ENCODE peak calls at places on chromosomes 16 and 17, in eight cellular contexts. One of them, this sample, is unnamed.

GRCh38 chr17:38747385-38748328 is 479 bp downstream of the PCGF2 start:
- DNase-seq in A673: peak; percentile 37
- DNase-seq in fibroblast of mammary gland: no peak
- DNase-seq in omental fat pad: no peak
- DNase-seq in HFFc6: no peak
- DNase-seq in GM06990: no peak
- DNase-seq in coronary artery: no peak
- DNase-seq in psoas muscle: peak; percentile 52
- DNase-seq in this sample: peak; percentile 23

GRCh38 chr17:7943291-7943690 is 11.3 kb downstream of the CNTROB start:
- DNase-seq in A673: no peak
- DNase-seq in fibroblast of mammary gland: no peak
- DNase-seq in omental fat pad: no peak
- DNase-seq in HFFc6: no peak
- DNase-seq in GM06990: no peak
- DNase-seq in coronary artery: no peak
- DNase-seq in psoas muscle: no peak
- DNase-seq in this sample: no peak

GRCh38 chr17:81040791-81041337 is 5.9 kb downstream of the BAIAP2 start:
- DNase-seq in A673: peak; percentile 44
- DNase-seq in fibroblast of mammary gland: peak; percentile 33
- DNase-seq in omental fat pad: no peak
- DNase-seq in HFFc6: peak; percentile 11
- DNase-seq in GM06990: no peak
- DNase-seq in coronary artery: no peak
- DNase-seq in psoas muscle: no peak
- DNase-seq in this sample: peak; percentile 60

GRCh38 chr16:57899771-57900661 is 70.9 kb downstream of the CNGB1 start:
- DNase-seq in A673: peak; percentile 79
- DNase-seq in fibroblast of mammary gland: peak; percentile 66
- DNase-seq in omental fat pad: peak; percentile 81
- DNase-seq in HFFc6: peak; percentile 40
- DNase-seq in GM06990: no peak
- DNase-seq in coronary artery: no peak
- DNase-seq in psoas muscle: peak; percentile 66
- DNase-seq in this sample: peak; percentile 88

GRCh38 chr17:48478224-48479013 is 48.4 kb upstream of the SKAP1 start:
- DNase-seq in A673: no peak
- DNase-seq in fibroblast of mammary gland: no peak
- DNase-seq in omental fat pad: no peak
- DNase-seq in HFFc6: no peak
- DNase-seq in GM06990: peak; percentile 76
- DNase-seq in coronary artery: no peak
- DNase-seq in psoas muscle: no peak
- DNase-seq in this sample: peak; percentile 62

GRCh38 chr17:13575922-13576419 is 25.8 kb downstream of the HS3ST3A1 start:
- DNase-seq in A673: no peak
- DNase-seq in fibroblast of mammary gland: peak; percentile 57
- DNase-seq in omental fat pad: no peak
- DNase-seq in HFFc6: no peak
- DNase-seq in GM06990: no peak
- DNase-seq in coronary artery: no peak
- DNase-seq in psoas muscle: no peak
- DNase-seq in this sample: no peak

GRCh38 chr16:62692685-62693084 is 656.4 kb upstream of the CDH8 start:
- DNase-seq in A673: no peak
- DNase-seq in fibroblast of mammary gland: no peak
- DNase-seq in omental fat pad: no peak
- DNase-seq in HFFc6: no peak
- DNase-seq in GM06990: peak; percentile 60
- DNase-seq in coronary artery: no peak
- DNase-seq in psoas muscle: no peak
- DNase-seq in this sample: no peak

GRCh38 chr17:59890720-59891119 is 2.0 kb downstream of the TUBD1 start:
- DNase-seq in A673: no peak
- DNase-seq in fibroblast of mammary gland: peak; percentile 56
- DNase-seq in omental fat pad: no peak
- DNase-seq in HFFc6: peak; percentile 47
- DNase-seq in GM06990: no peak
- DNase-seq in coronary artery: no peak
- DNase-seq in psoas muscle: no peak
- DNase-seq in this sample: no peak

GRCh38 chr17:67055811-67056745 is 11.7 kb downstream of the CACNG1 start:
- DNase-seq in A673: no peak
- DNase-seq in fibroblast of mammary gland: no peak
- DNase-seq in omental fat pad: no peak
- DNase-seq in HFFc6: no peak
- DNase-seq in GM06990: no peak
- DNase-seq in coronary artery: no peak
- DNase-seq in psoas muscle: no peak
- DNase-seq in this sample: no peak

GRCh38 chr17:39666601-39667261 is 1.5 kb upstream of the PNMT start:
- DNase-seq in A673: no peak
- DNase-seq in fibroblast of mammary gland: no peak
- DNase-seq in omental fat pad: no peak
- DNase-seq in HFFc6: no peak
- DNase-seq in GM06990: no peak
- DNase-seq in coronary artery: peak; percentile 85
- DNase-seq in psoas muscle: peak; percentile 73
- DNase-seq in this sample: no peak

GRCh38 chr17:45410144-45411091 is 22.3 kb downstream of the ARHGAP27 start:
- DNase-seq in A673: no peak
- DNase-seq in fibroblast of mammary gland: no peak
- DNase-seq in omental fat pad: no peak
- DNase-seq in HFFc6: no peak
- DNase-seq in GM06990: peak; percentile 69
- DNase-seq in coronary artery: no peak
- DNase-seq in psoas muscle: no peak
- DNase-seq in this sample: peak; percentile 79

GRCh38 chr17:2266045-2266864 is 37.3 kb downstream of the SMG6 start:
- DNase-seq in A673: no peak
- DNase-seq in fibroblast of mammary gland: no peak
- DNase-seq in omental fat pad: no peak
- DNase-seq in HFFc6: no peak
- DNase-seq in GM06990: peak; percentile 61
- DNase-seq in coronary artery: no peak
- DNase-seq in psoas muscle: no peak
- DNase-seq in this sample: peak; percentile 98

GRCh38 chr17:13352747-13353415 is 248.8 kb downstream of the HS3ST3A1 start:
- DNase-seq in A673: no peak
- DNase-seq in fibroblast of mammary gland: no peak
- DNase-seq in omental fat pad: no peak
- DNase-seq in HFFc6: no peak
- DNase-seq in GM06990: no peak
- DNase-seq in coronary artery: no peak
- DNase-seq in psoas muscle: no peak
- DNase-seq in this sample: no peak

GRCh38 chr17:8072339-8072726 is 15.2 kb downstream of the ALOX12B start:
- DNase-seq in A673: no peak
- DNase-seq in fibroblast of mammary gland: no peak
- DNase-seq in omental fat pad: no peak
- DNase-seq in HFFc6: no peak
- DNase-seq in GM06990: no peak
- DNase-seq in coronary artery: no peak
- DNase-seq in psoas muscle: no peak
- DNase-seq in this sample: no peak

GRCh38 chr17:8341456-8341855 is 1.8 kb downstream of the ODF4 start:
- DNase-seq in A673: no peak
- DNase-seq in fibroblast of mammary gland: no peak
- DNase-seq in omental fat pad: no peak
- DNase-seq in HFFc6: no peak
- DNase-seq in GM06990: no peak
- DNase-seq in coronary artery: no peak
- DNase-seq in psoas muscle: no peak
- DNase-seq in this sample: no peak

GRCh38 chr16:83117810-83118209 is 491.0 kb downstream of the CDH13 start:
- DNase-seq in A673: no peak
- DNase-seq in fibroblast of mammary gland: peak; percentile 18
- DNase-seq in omental fat pad: no peak
- DNase-seq in HFFc6: no peak
- DNase-seq in GM06990: no peak
- DNase-seq in coronary artery: no peak
- DNase-seq in psoas muscle: no peak
- DNase-seq in this sample: no peak

GRCh38 chr17:78414178-78415162 is 36.0 kb downstream of the PGS1 start:
- DNase-seq in A673: no peak
- DNase-seq in fibroblast of mammary gland: no peak
- DNase-seq in omental fat pad: no peak
- DNase-seq in HFFc6: no peak
- DNase-seq in GM06990: no peak
- DNase-seq in coronary artery: no peak
- DNase-seq in psoas muscle: no peak
- DNase-seq in this sample: peak; percentile 72

GRCh38 chr17:12020595-12021590 is at the start of gene MAP2K4:
- DNase-seq in A673: peak; percentile 91
- DNase-seq in fibroblast of mammary gland: peak; percentile 80
- DNase-seq in omental fat pad: peak; percentile 78
- DNase-seq in HFFc6: peak; percentile 82
- DNase-seq in GM06990: peak; percentile 92
- DNase-seq in coronary artery: peak; percentile 95
- DNase-seq in psoas muscle: peak; percentile 91
- DNase-seq in this sample: peak; percentile 90

GRCh38 chr16:87060026-87060986 is 256.9 kb downstream of the C16orf95 start:
- DNase-seq in A673: peak; percentile 30
- DNase-seq in fibroblast of mammary gland: peak; percentile 45
- DNase-seq in omental fat pad: no peak
- DNase-seq in HFFc6: peak; percentile 11
- DNase-seq in GM06990: no peak
- DNase-seq in coronary artery: peak; percentile 78
- DNase-seq in psoas muscle: no peak
- DNase-seq in this sample: no peak

GRCh38 chr17:49986396-49987289 is 8.4 kb downstream of the DLX3 start:
- DNase-seq in A673: no peak
- DNase-seq in fibroblast of mammary gland: no peak
- DNase-seq in omental fat pad: no peak
- DNase-seq in HFFc6: no peak
- DNase-seq in GM06990: no peak
- DNase-seq in coronary artery: no peak
- DNase-seq in psoas muscle: no peak
- DNase-seq in this sample: no peak

GRCh38 chr16:51095114-51095872 is 55.8 kb downstream of the SALL1 start:
- DNase-seq in A673: no peak
- DNase-seq in fibroblast of mammary gland: no peak
- DNase-seq in omental fat pad: no peak
- DNase-seq in HFFc6: no peak
- DNase-seq in GM06990: no peak
- DNase-seq in coronary artery: no peak
- DNase-seq in psoas muscle: no peak
- DNase-seq in this sample: no peak

GRCh38 chr16:78094998-78095397 is 4.5 kb upstream of the WWOX start:
- DNase-seq in A673: no peak
- DNase-seq in fibroblast of mammary gland: no peak
- DNase-seq in omental fat pad: no peak
- DNase-seq in HFFc6: no peak
- DNase-seq in GM06990: no peak
- DNase-seq in coronary artery: no peak
- DNase-seq in psoas muscle: no peak
- DNase-seq in this sample: no peak
- TF ChIP-seq CTCF in A673: no peak
- TF ChIP-seq CTCF in fibroblast of mammary gland: no peak
- TF ChIP-seq CTCF in omental fat pad: no peak
- TF ChIP-seq CTCF in HFFc6: no peak
- TF ChIP-seq CTCF in GM06990: no peak
- TF ChIP-seq CTCF in coronary artery: no peak
- TF ChIP-seq CTCF in psoas muscle: no peak
- TF ChIP-seq CTCF in this sample: no peak

DNA sequence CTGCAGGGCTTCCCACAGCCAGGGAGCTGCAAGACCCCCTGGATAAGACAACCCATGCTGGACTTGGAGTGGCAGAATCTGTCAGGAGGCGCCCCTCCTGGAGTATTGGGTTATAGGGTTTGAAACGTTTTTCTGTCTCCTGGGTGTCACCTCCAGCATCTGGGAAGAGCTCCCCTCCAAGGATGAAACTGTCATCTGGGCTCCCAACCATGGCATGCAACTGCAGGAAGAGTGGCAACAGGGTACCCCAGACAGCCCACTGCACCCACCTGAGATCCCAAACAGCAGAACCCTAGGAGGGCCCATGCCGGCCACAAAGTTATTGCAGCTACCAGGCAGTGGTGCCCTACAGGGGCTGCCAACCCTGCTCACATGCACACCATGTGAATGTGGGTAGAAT is 636 bp upstream of the GSG1L start:
- DNase-seq in A673: no peak
- DNase-seq in fibroblast of mammary gland: no peak
- DNase-seq in omental fat pad: no peak
- DNase-seq in HFFc6: no peak
- DNase-seq in GM06990: no peak
- DNase-seq in coronary artery: no peak
- DNase-seq in psoas muscle: no peak
- DNase-seq in this sample: no peak
- TF ChIP-seq CTCF in A673: no peak
- TF ChIP-seq CTCF in fibroblast of mammary gland: no peak
- TF ChIP-seq CTCF in omental fat pad: no peak
- TF ChIP-seq CTCF in HFFc6: no peak
- TF ChIP-seq CTCF in GM06990: no peak
- TF ChIP-seq CTCF in coronary artery: no peak
- TF ChIP-seq CTCF in psoas muscle: no peak
- TF ChIP-seq CTCF in this sample: no peak

DNA sequence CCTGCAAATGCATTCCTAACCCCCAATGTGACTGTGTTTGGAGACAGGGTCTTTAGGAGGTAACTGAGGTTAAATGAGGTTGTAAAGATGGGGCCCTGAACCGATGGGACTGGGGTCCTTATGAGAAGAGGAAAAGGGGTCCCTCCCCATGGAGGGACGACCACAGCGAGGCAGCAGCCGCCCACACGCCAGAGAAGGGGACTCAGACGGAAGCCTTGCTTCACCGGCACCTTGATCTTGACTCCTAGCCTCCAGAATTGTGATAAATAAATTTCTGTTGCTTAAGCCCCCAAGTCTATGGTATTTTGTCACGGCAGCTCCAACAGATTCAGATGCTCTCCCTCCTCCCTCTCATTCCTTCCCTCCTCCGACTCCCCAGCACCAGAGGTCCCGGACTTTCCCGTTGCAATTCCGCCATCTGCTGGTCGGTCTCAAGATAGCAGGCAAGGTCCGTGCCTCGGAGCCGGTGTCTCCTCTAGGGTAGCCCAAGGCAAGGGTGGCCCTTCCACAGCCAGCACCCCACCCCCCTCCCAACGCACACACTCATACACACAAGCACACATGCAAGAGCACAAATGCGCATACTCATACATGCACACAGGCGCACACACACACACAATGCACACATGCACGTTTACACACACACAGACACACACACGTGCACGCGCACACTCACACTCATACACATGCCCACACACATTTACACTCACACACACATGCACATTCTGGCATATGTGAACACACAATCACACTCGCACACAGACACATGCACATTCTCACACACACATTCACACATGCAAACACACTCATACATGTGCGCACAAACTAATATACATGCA is 23.1 kb upstream of the C16orf78 start:
- DNase-seq in A673: peak; percentile 71
- DNase-seq in fibroblast of mammary gland: peak; percentile 41
- DNase-seq in omental fat pad: peak; percentile 60
- DNase-seq in HFFc6: peak; percentile 13
- DNase-seq in GM06990: peak; percentile 27
- DNase-seq in coronary artery: no peak
- DNase-seq in psoas muscle: peak; percentile 59
- DNase-seq in this sample: peak; percentile 63
- TF ChIP-seq CTCF in A673: peak; percentile 90
- TF ChIP-seq CTCF in fibroblast of mammary gland: peak; percentile 85
- TF ChIP-seq CTCF in omental fat pad: no peak
- TF ChIP-seq CTCF in HFFc6: peak; percentile 89
- TF ChIP-seq CTCF in GM06990: peak; percentile 84
- TF ChIP-seq CTCF in coronary artery: peak; percentile 74
- TF ChIP-seq CTCF in psoas muscle: peak; percentile 83
- TF ChIP-seq CTCF in this sample: peak; percentile 70

GRCh38 chr17:82080048-82080788 is 14.6 kb upstream of the DUS1L start:
- DNase-seq in A673: no peak
- DNase-seq in fibroblast of mammary gland: no peak
- DNase-seq in omental fat pad: no peak
- DNase-seq in HFFc6: no peak
- DNase-seq in GM06990: no peak
- DNase-seq in coronary artery: no peak
- DNase-seq in psoas muscle: no peak
- DNase-seq in this sample: no peak
- TF ChIP-seq CTCF in A673: no peak
- TF ChIP-seq CTCF in fibroblast of mammary gland: no peak
- TF ChIP-seq CTCF in omental fat pad: no peak
- TF ChIP-seq CTCF in HFFc6: no peak
- TF ChIP-seq CTCF in GM06990: no peak
- TF ChIP-seq CTCF in coronary artery: no peak
- TF ChIP-seq CTCF in psoas muscle: no peak
- TF ChIP-seq CTCF in this sample: no peak

This sample was measured in activated CD8-positive, alpha-beta T cell treated with anti-CD3 and anti-CD28 coated beads for 36 hours.